ENCODE peak calls at places on chromosomes 13 and 19, in four cellular contexts. X, H, W and Y are unnamed samples.

GRCh38 chr19:49555600-49556411 is 24.6 kb downstream of the NOSIP start:
- DNase-seq in X (peak; percentile 69), H (peak; percentile 29), W (peak; percentile 28), Y (peak; percentile 72)

GRCh38 chr19:18660051-18660910 is 23.2 kb upstream of the CRTC1 start:
- DNase-seq in X (no peak), H (peak; percentile 55), W (no peak), Y (no peak)

GRCh38 chr19:33273065-33273736 is 29.1 kb downstream of the CEBPA start:
- DNase-seq in X (no peak), H (peak; percentile 8), W (no peak), Y (no peak)

GRCh38 chr13:105196052-105196451 is 1339.4 kb downstream of the EFNB2 start:
- DNase-seq in X (no peak), H (peak; percentile 89), W (no peak), Y (no peak)

GRCh38 chr19:28217064-28217463 is 995.9 kb downstream of the UQCRFS1 start:
- DNase-seq in X (no peak), H (no peak), W (no peak), Y (no peak)

GRCh38 chr13:20125129-20125782 is 35.6 kb downstream of the GJA3 start:
- DNase-seq in X (no peak), H (peak; percentile 67), W (no peak), Y (no peak)

GRCh38 chr19:596263-596655 is 6.6 kb downstream of the HCN2 start:
- DNase-seq in X (no peak), H (no peak), W (no peak), Y (no peak)

GRCh38 chr19:50478901-50479715 is 2.5 kb upstream of the GARIN5A start:
- DNase-seq in X (no peak), H (peak; percentile 52), W (peak; percentile 59), Y (peak; percentile 33)

GRCh38 chr13:52809310-52809769 is 39.1 kb downstream of the PCDH8 start:
- DNase-seq in X (no peak), H (peak; percentile 54), W (peak; percentile 81), Y (peak; percentile 86)